ENCODE peak calls at places on chromosomes 12 and 14, in eight cellular contexts. M is transverse colon, O is pancreas, T is Panc1, K is mammary epithelial cell, N is RWPE2, E is spleen, L is Peyer's patch. Y is an unnamed sample.

GRCh38 chr14:61281186-61281676 is at the start of gene TMEM30B:
- DNase-seq in M (peak; percentile 92), O (peak; percentile 96), T (no peak), K (peak; percentile 87), N (peak; percentile 99), E (peak; percentile 75), L (peak; percentile 92), Y (no peak)

GRCh38 chr12:125070117-125070516 is 4.9 kb downstream of the AACS start:
- DNase-seq in M (no peak), O (no peak), T (no peak), K (no peak), N (no peak), E (no peak), L (no peak), Y (no peak)

GRCh38 chr12:54588110-54588831 is at the start of gene PPP1R1A:
- DNase-seq in M (peak; percentile 12), O (no peak), T (no peak), K (no peak), N (no peak), E (no peak), L (no peak), Y (no peak)

GRCh38 chr12:128619263-128619662 is 204.5 kb downstream of the SLC15A4 start:
- DNase-seq in M (no peak), O (no peak), T (no peak), K (no peak), N (no peak), E (no peak), L (no peak), Y (no peak)

GRCh38 chr12:2642896-2643425 is 151.8 kb upstream of the FKBP4 start:
- DNase-seq in M (peak; percentile 2), O (no peak), T (no peak), K (no peak), N (peak; percentile 34), E (peak; percentile 33), L (peak; percentile 14), Y (no peak)

GRCh38 chr12:95002754-95003153 is 743 bp downstream of the NDUFA12 start:
- DNase-seq in M (no peak), O (no peak), T (no peak), K (no peak), N (no peak), E (no peak), L (no peak), Y (no peak)

GRCh38 chr14:92945544-92945943 is 22.6 kb downstream of the CHGA start:
- DNase-seq in M (no peak), O (no peak), T (no peak), K (no peak), N (no peak), E (no peak), L (no peak), Y (no peak)

GRCh38 chr14:89331398-89331797 is 85.6 kb downstream of the FOXN3 start:
- DNase-seq in M (no peak), O (no peak), T (no peak), K (no peak), N (no peak), E (no peak), L (no peak), Y (no peak)

GRCh38 chr12:79682593-79682992 is 8.2 kb downstream of the PAWR start:
- DNase-seq in M (no peak), O (no peak), T (no peak), K (no peak), N (no peak), E (no peak), L (no peak), Y (no peak)

GRCh38 chr14:64914237-64914971 is at the start of gene CHURC1:
- DNase-seq in M (peak; percentile 99), O (peak; percentile 100), T (peak; percentile 94), K (peak; percentile 98), N (peak; percentile 100), E (peak; percentile 98), L (peak; percentile 99), Y (peak; percentile 98)

GRCh38 chr14:64915797-64916196 is 1.5 kb downstream of the CHURC1 start:
- DNase-seq in M (no peak), O (no peak), T (no peak), K (no peak), N (no peak), E (no peak), L (no peak), Y (no peak)

GRCh38 chr14:64918216-64918615 is 4.0 kb downstream of the CHURC1 start:
- DNase-seq in M (no peak), O (no peak), T (no peak), K (no peak), N (no peak), E (no peak), L (no peak), Y (no peak)

GRCh38 chr14:64912256-64912655 is 2.0 kb upstream of the CHURC1 start:
- DNase-seq in M (no peak), O (no peak), T (no peak), K (no peak), N (no peak), E (no peak), L (no peak), Y (no peak)

DNA sequence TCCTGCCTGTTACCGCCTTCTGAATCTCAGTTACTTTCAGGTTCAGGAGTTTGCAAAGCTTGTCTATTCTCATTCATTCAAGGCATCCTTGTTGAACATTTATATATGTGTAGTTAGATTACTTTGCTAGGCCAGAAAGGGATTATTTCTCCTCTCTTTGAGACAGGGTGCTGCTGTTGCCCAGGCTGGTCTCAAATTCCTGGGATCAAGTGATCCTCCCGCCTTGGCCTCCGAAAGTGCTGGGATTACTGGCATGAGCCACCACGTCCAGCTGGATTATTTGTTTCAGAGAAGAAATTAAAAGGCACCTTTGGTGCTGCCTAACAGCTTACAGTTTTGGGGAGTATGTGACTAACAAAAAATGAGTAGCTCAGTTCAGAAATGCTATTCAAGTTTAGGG is 770 bp downstream of the CHURC1 start:
- DNase-seq in M (no peak), O (no peak), T (no peak), K (no peak), N (no peak), E (no peak), L (no peak), Y (no peak)
- H3K4me1 ChIP-seq in M (peaks cover 9% of the 10 kb centered on the region), O (peaks cover 4% of the 10 kb centered on the region), T (peaks cover 5% of the 10 kb centered on the region), K (peaks cover 12% of the 10 kb centered on the region), N (peaks cover 8% of the 10 kb centered on the region), E (peaks cover 59% of the 10 kb centered on the region), L (peaks cover 13% of the 10 kb centered on the region), Y (peaks cover 17% of the 10 kb centered on the region)

GRCh38 chr14:95234426-95234825 is 77.1 kb upstream of the DICER1 start:
- DNase-seq in M (peak; percentile 67), O (no peak), T (no peak), K (no peak), N (no peak), E (peak; percentile 57), L (no peak), Y (no peak)
- H3K27ac ChIP-seq in M (peak overlapping the region; percentile 81), O (peak overlapping the region; percentile 83), T (no peak overlapping the region), K (no peak overlapping the region), N (no peak overlapping the region), E (no peak overlapping the region), L (no peak overlapping the region), Y (peak overlapping the region; percentile 29)

GRCh38 chr14:36086629-36087380 is 89.7 kb downstream of the PTCSC3 start:
- DNase-seq in M (no peak), O (no peak), T (no peak), K (no peak), N (no peak), E (no peak), L (no peak), Y (no peak)

GRCh38 chr14:36091096-36091495 is 85.4 kb downstream of the PTCSC3 start:
- DNase-seq in M (no peak), O (peak; percentile 48), T (no peak), K (peak; percentile 68), N (no peak), E (no peak), L (peak; percentile 50), Y (peak; percentile 81)

GRCh38 chr14:36083317-36083716 is 93.2 kb downstream of the PTCSC3 start:
- DNase-seq in M (no peak), O (no peak), T (no peak), K (no peak), N (no peak), E (no peak), L (no peak), Y (no peak)

DNA sequence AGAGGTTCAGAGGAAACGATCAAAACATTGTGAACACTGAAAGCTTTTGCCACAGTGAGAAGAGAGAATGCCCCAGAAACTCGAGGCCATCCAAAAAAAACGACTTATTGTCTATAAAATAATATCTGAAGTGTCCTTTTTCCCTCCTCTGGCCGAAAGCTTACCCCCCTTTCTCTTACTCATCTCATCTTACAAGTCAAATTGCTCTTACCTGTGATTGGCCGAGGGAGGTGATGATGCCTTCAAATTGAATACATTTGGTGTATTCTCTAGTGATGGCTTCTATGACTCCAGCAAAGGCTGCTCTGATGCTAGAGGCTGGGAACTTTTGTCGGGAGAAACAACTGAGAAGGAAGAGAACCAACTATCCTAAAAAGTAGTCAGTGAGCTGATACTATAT is 90.7 kb downstream of the PTCSC3 start:
- DNase-seq in M (no peak), O (no peak), T (no peak), K (no peak), N (no peak), E (no peak), L (no peak), Y (no peak)
- H3K4me1 ChIP-seq in M (no peaks in the 10 kb centered on the region), O (peaks cover 4% of the 10 kb centered on the region), T (no peaks in the 10 kb centered on the region), K (peaks cover under 1% of the 10 kb centered on the region), N (peaks cover under 1% of the 10 kb centered on the region), E (no peaks in the 10 kb centered on the region), L (no peaks in the 10 kb centered on the region), Y (peaks cover 4% of the 10 kb centered on the region)

GRCh38 chr12:116920939-116921338 is 10.2 kb downstream of the FBXW8 start:
- DNase-seq in M (no peak), O (no peak), T (no peak), K (no peak), N (no peak), E (no peak), L (no peak), Y (no peak)

GRCh38 chr12:116919706-116920485 is 9.1 kb downstream of the FBXW8 start:
- DNase-seq in M (no peak), O (no peak), T (no peak), K (no peak), N (no peak), E (no peak), L (no peak), Y (no peak)

GRCh38 chr12:116919247-116919671 is 8.5 kb downstream of the FBXW8 start:
- DNase-seq in M (peak; percentile 25), O (no peak), T (no peak), K (no peak), N (no peak), E (no peak), L (no peak), Y (no peak)

GRCh38 chr12:116924558-116925453 is 14.1 kb downstream of the FBXW8 start:
- DNase-seq in M (peak; percentile 14), O (no peak), T (no peak), K (peak; percentile 88), N (no peak), E (no peak), L (peak; percentile 66), Y (peak; percentile 55)

DNA sequence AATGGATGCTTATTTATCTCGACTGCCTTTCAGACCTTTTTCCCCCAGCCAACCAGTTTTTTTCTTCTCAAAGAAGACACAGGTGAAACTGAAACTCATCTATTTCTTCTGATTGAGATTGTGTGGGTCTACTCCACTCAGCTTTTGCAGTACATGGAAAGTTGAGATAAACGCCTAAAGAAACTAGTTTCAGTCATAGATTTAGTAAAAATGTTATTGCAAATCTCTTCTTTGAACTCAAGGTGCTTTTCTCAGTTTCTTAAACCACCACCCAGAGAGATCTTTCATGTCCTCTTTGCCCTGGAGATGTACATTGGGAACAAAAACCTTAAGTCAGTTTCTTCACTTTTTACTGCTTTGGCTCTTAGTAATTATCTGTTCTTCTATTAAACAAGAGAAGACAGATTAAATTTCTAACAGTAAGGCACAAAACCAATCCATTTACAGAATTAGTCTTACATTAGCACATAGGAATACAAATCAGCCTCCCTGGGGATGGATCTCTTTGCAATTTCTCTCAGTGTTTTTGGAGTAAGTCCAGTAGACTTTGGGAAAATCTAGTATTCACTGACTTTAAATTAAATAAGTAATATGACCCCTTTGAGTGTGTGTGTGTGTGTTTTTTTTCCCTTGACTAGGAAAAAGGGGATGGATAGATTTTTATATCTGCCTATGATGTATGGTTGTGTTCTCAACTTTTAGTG is 11.6 kb downstream of the FBXW8 start:
- DNase-seq in M (no peak), O (no peak), T (no peak), K (no peak), N (no peak), E (no peak), L (no peak), Y (no peak)
- H3K27ac ChIP-seq in M (no peak overlapping the region), O (no peak overlapping the region), T (no peak overlapping the region), K (no peak overlapping the region), N (no peak overlapping the region), E (no peak overlapping the region), L (no peak overlapping the region), Y (no peak overlapping the region)